ENCODE peak calls at places on chromosome 18, in four cellular contexts. One of them, this sample, is unnamed.

GRCh38 chr18:13530879-13531387 is 195.4 kb downstream of the FAM210A start:
- DNase-seq in A549: peak
- DNase-seq in K562: no peak
- DNase-seq in HepG2: no peak
- DNase-seq in this sample: peak

GRCh38 chr18:36314098-36314497 is 16.6 kb downstream of the FHOD3 start:
- DNase-seq in A549: no peak
- DNase-seq in K562: no peak
- DNase-seq in HepG2: no peak
- DNase-seq in this sample: no peak

GRCh38 chr18:41226186-41226585 is 728.8 kb upstream of the PIK3C3 start:
- DNase-seq in A549: no peak
- DNase-seq in K562: no peak
- DNase-seq in HepG2: no peak
- DNase-seq in this sample: no peak

GRCh38 chr18:10526211-10526949 is 553 bp downstream of the NAPG start:
- DNase-seq in A549: peak
- DNase-seq in K562: peak
- DNase-seq in HepG2: peak
- DNase-seq in this sample: peak

GRCh38 chr18:58253871-58254270 is 209.8 kb downstream of the NEDD4L start:
- DNase-seq in A549: no peak
- DNase-seq in K562: no peak
- DNase-seq in HepG2: no peak
- DNase-seq in this sample: no peak

GRCh38 chr18:2827076-2827475 is 19.7 kb upstream of the EMILIN2 start:
- DNase-seq in A549: no peak
- DNase-seq in K562: no peak
- DNase-seq in HepG2: no peak
- DNase-seq in this sample: no peak

GRCh38 chr18:11154369-11154982 is 5.1 kb upstream of the PIEZO2 start:
- DNase-seq in A549: peak
- DNase-seq in K562: no peak
- DNase-seq in HepG2: peak
- DNase-seq in this sample: no peak

GRCh38 chr18:32049393-32050161 is 31.0 kb downstream of the RNF125 start:
- DNase-seq in A549: peak
- DNase-seq in K562: no peak
- DNase-seq in HepG2: no peak
- DNase-seq in this sample: no peak

GRCh38 chr18:48022531-48023330 is 92.3 kb upstream of the SMAD2 start:
- DNase-seq in A549: peak
- DNase-seq in K562: peak
- DNase-seq in HepG2: peak
- DNase-seq in this sample: peak

GRCh38 chr18:35073186-35074105 is 32.2 kb downstream of the MAPRE2 start:
- DNase-seq in A549: no peak
- DNase-seq in K562: no peak
- DNase-seq in HepG2: no peak
- DNase-seq in this sample: no peak

GRCh38 chr18:45874501-45875184 is 49.2 kb downstream of the SIGLEC15 start:
- DNase-seq in A549: no peak
- DNase-seq in K562: no peak
- DNase-seq in HepG2: no peak
- DNase-seq in this sample: no peak

GRCh38 chr18:54679318-54680149 is 88.5 kb downstream of the DYNAP start:
- DNase-seq in A549: peak
- DNase-seq in K562: peak
- DNase-seq in HepG2: peak
- DNase-seq in this sample: no peak

GRCh38 chr18:6917082-6917481 is 187.6 kb downstream of the ARHGAP28 start:
- DNase-seq in A549: no peak
- DNase-seq in K562: no peak
- DNase-seq in HepG2: no peak
- DNase-seq in this sample: no peak

GRCh38 chr18:54423831-54424230 is 66.1 kb downstream of the C18orf54 start:
- DNase-seq in A549: no peak
- DNase-seq in K562: no peak
- DNase-seq in HepG2: no peak
- DNase-seq in this sample: no peak

GRCh38 chr18:62331581-62332436 is 6.7 kb downstream of the TNFRSF11A start:
- DNase-seq in A549: no peak
- DNase-seq in K562: no peak
- DNase-seq in HepG2: no peak
- DNase-seq in this sample: no peak

GRCh38 chr18:7901657-7902056 is 334.5 kb downstream of the PTPRM start:
- DNase-seq in A549: no peak
- DNase-seq in K562: no peak
- DNase-seq in HepG2: no peak
- DNase-seq in this sample: no peak

GRCh38 chr18:43830905-43831304 is 553.6 kb upstream of the SYT4 start:
- DNase-seq in A549: no peak
- DNase-seq in K562: no peak
- DNase-seq in HepG2: no peak
- DNase-seq in this sample: no peak

GRCh38 chr18:58314284-58314683 is 270.3 kb downstream of the NEDD4L start:
- DNase-seq in A549: peak
- DNase-seq in K562: no peak
- DNase-seq in HepG2: peak
- DNase-seq in this sample: no peak

GRCh38 chr18:26406854-26407517 is 141.4 kb downstream of the KCTD1 start:
- DNase-seq in A549: no peak
- DNase-seq in K562: no peak
- DNase-seq in HepG2: no peak
- DNase-seq in this sample: no peak

GRCh38 chr18:47204908-47205522 is 28.9 kb upstream of the IER3IP1 start:
- DNase-seq in A549: peak
- DNase-seq in K562: peak
- DNase-seq in HepG2: peak
- DNase-seq in this sample: peak

GRCh38 chr18:79479761-79480161 is 84.0 kb downstream of the NFATC1 start:
- DNase-seq in A549: no peak
- DNase-seq in K562: no peak
- DNase-seq in HepG2: no peak
- DNase-seq in this sample: no peak

GRCh38 chr18:41771971-41772370 is 183.1 kb upstream of the PIK3C3 start:
- DNase-seq in A549: no peak
- DNase-seq in K562: no peak
- DNase-seq in HepG2: no peak
- DNase-seq in this sample: no peak

GRCh38 chr18:55234366-55235093 is 275.3 kb upstream of the CCDC68 start:
- DNase-seq in A549: peak
- DNase-seq in K562: peak
- DNase-seq in HepG2: peak
- DNase-seq in this sample: peak

GRCh38 chr18:9474103-9474982 is 970 bp upstream of the RALBP1 start:
- DNase-seq in A549: peak
- DNase-seq in K562: no peak
- DNase-seq in HepG2: peak
- DNase-seq in this sample: no peak

GRCh38 chr18:79781331-79781941 is 16.3 kb upstream of the KCNG2 start:
- DNase-seq in A549: no peak
- DNase-seq in K562: no peak
- DNase-seq in HepG2: peak
- DNase-seq in this sample: no peak

GRCh38 chr18:27966872-27967271 is 210.1 kb downstream of the CDH2 start:
- DNase-seq in A549: no peak
- DNase-seq in K562: no peak
- DNase-seq in HepG2: no peak
- DNase-seq in this sample: no peak

GRCh38 chr18:51278045-51278649 is 80.7 kb upstream of the MEX3C start:
- DNase-seq in A549: peak
- DNase-seq in K562: peak
- DNase-seq in HepG2: peak
- DNase-seq in this sample: peak

GRCh38 chr18:3966985-3967856 is 487.9 kb downstream of the DLGAP1 start:
- DNase-seq in A549: peak
- DNase-seq in K562: no peak
- DNase-seq in HepG2: no peak
- DNase-seq in this sample: peak

GRCh38 chr18:32337347-32337746 is 133.3 kb downstream of the GAREM1 start:
- DNase-seq in A549: no peak
- DNase-seq in K562: no peak
- DNase-seq in HepG2: no peak
- DNase-seq in this sample: no peak

GRCh38 chr18:2894131-2894840 is 47.5 kb downstream of the EMILIN2 start:
- DNase-seq in A549: no peak
- DNase-seq in K562: peak
- DNase-seq in HepG2: peak
- DNase-seq in this sample: no peak

GRCh38 chr18:60554961-60555360 is 182.4 kb upstream of the MC4R start:
- DNase-seq in A549: no peak
- DNase-seq in K562: no peak
- DNase-seq in HepG2: no peak
- DNase-seq in this sample: no peak

GRCh38 chr18:43486462-43486861 is 209.2 kb upstream of the SYT4 start:
- DNase-seq in A549: peak
- DNase-seq in K562: no peak
- DNase-seq in HepG2: no peak
- DNase-seq in this sample: peak

GRCh38 chr18:24118750-24119577 is 19.9 kb upstream of the CABYR start:
- DNase-seq in A549: peak
- DNase-seq in K562: peak
- DNase-seq in HepG2: peak
- DNase-seq in this sample: peak
- TF ChIP-seq NR3C1 in A549: no peak
- TF ChIP-seq NR3C1 in K562: no peak
- TF ChIP-seq NR3C1 in HepG2: no peak
- TF ChIP-seq NR3C1 in this sample: no peak

GRCh38 chr18:5542393-5543035 is 1.3 kb downstream of the EPB41L3 start:
- DNase-seq in A549: no peak
- DNase-seq in K562: no peak
- DNase-seq in HepG2: no peak
- DNase-seq in this sample: peak

GRCh38 chr18:5543036-5543671 is 643 bp downstream of the EPB41L3 start:
- DNase-seq in A549: no peak
- DNase-seq in K562: no peak
- DNase-seq in HepG2: no peak
- DNase-seq in this sample: peak

GRCh38 chr18:5543854-5544389 is at the start of gene EPB41L3:
- DNase-seq in A549: no peak
- DNase-seq in K562: no peak
- DNase-seq in HepG2: no peak
- DNase-seq in this sample: peak

GRCh38 chr18:5546660-5547059 is 2.9 kb upstream of the EPB41L3 start:
- DNase-seq in A549: peak
- DNase-seq in K562: no peak
- DNase-seq in HepG2: no peak
- DNase-seq in this sample: peak
- TF ChIP-seq NR3C1 in A549: no peak
- TF ChIP-seq NR3C1 in K562: no peak
- TF ChIP-seq NR3C1 in HepG2: no peak
- TF ChIP-seq NR3C1 in this sample: no peak

GRCh38 chr18:12325726-12326245 is 17.7 kb downstream of the TUBB6 start:
- DNase-seq in A549: no peak
- DNase-seq in K562: no peak
- DNase-seq in HepG2: no peak
- DNase-seq in this sample: no peak
- TF ChIP-seq NR3C1 in A549: no peak
- TF ChIP-seq NR3C1 in K562: no peak
- TF ChIP-seq NR3C1 in HepG2: no peak
- TF ChIP-seq NR3C1 in this sample: no peak

GRCh38 chr18:75407468-75408437 is 19.8 kb downstream of the SMIM21 start:
- DNase-seq in A549: no peak
- DNase-seq in K562: no peak
- DNase-seq in HepG2: no peak
- DNase-seq in this sample: peak
- TF ChIP-seq NR3C1 in A549: no peak
- TF ChIP-seq NR3C1 in K562: no peak
- TF ChIP-seq NR3C1 in HepG2: no peak
- TF ChIP-seq NR3C1 in this sample: no peak

GRCh38 chr18:68696937-68697336 is 18.0 kb downstream of the TMX3 start:
- DNase-seq in A549: no peak
- DNase-seq in K562: no peak
- DNase-seq in HepG2: no peak
- DNase-seq in this sample: no peak

GRCh38 chr18:68694316-68694715 is 20.6 kb downstream of the TMX3 start:
- DNase-seq in A549: no peak
- DNase-seq in K562: no peak
- DNase-seq in HepG2: no peak
- DNase-seq in this sample: no peak

GRCh38 chr18:68699043-68699442 is 15.9 kb downstream of the TMX3 start:
- DNase-seq in A549: no peak
- DNase-seq in K562: no peak
- DNase-seq in HepG2: no peak
- DNase-seq in this sample: no peak

DNA sequence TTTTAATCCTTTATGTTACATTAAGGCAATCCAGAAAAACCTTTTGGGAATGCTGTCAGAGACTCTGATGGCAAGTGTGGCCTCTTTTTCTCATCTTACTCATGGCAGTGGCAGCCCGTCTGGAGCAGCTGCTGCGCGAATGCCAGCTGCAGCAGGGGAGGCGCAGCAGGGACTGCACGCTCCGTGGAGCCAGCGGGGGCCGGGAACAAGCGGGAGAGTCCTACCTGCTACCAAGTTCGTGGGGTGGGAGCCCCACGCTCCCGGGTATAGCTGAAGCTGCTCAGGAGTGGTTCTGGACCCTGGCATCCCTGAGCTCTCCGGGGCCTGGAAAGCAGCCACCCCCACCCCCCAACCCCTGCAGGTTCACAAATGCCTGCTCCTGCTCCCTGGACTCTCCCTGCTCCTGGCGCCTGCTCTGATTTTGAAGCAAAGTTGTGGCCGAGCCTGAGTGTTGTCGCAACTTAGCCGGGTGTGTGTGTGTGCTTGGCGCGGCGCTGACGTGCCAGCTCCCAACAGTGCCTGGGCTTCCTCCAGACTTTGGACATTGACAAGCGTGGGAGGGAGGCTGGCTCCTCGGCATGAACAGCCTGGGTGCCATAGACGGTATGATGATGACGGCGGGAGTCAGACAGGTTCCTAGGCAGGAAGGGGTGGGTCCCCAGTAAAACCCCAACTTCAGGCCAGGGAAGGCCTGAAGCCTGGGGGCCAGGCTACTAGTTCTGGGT is 21.7 kb downstream of the TMX3 start:
- DNase-seq in A549: no peak
- DNase-seq in K562: no peak
- DNase-seq in HepG2: no peak
- DNase-seq in this sample: no peak
- TF ChIP-seq NR3C1 in A549: no peak
- TF ChIP-seq NR3C1 in K562: no peak
- TF ChIP-seq NR3C1 in HepG2: no peak
- TF ChIP-seq NR3C1 in this sample: no peak

DNA sequence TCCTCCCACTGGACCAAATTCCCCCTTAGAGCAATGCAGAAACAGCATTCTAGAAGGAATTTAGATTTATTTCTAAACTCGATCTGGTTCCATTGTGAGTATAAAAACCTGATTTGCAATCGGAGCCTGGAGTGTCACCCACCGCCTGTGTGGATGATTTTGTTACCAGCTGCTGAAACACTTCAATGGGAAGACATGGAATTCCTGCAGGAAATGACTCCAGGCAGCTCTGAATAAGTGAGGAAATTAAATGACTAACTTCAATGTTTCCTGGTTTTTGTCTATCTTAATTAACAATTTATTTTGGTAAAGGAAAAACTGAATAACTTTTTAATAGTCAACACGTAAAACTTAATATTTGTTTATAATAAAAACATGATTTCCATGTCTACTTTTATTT is 19.3 kb downstream of the CTAGE1 start:
- DNase-seq in A549: no peak
- DNase-seq in K562: no peak
- DNase-seq in HepG2: no peak
- DNase-seq in this sample: no peak
- TF ChIP-seq NR3C1 in A549: no peak
- TF ChIP-seq NR3C1 in K562: no peak
- TF ChIP-seq NR3C1 in HepG2: no peak
- TF ChIP-seq NR3C1 in this sample: no peak